ENCODE peak calls at places on chromosomes 4 and X, in four cellular contexts. B is GM06990, S is uterus, A is IMR-90. D is an unnamed sample.

GRCh38 chr4:105637409-105638258 is 70.9 kb downstream of the INTS12 start:
- DNase-seq in B (peak), S (peak), A (peak), D (peak)

GRCh38 chrX:6849711-6850415 is 297.6 kb upstream of the STS start:
- DNase-seq in B (no peak), S (no peak), A (peak), D (no peak)

GRCh38 chrX:3697701-3698279 is 15.7 kb downstream of the PRKX start:
- DNase-seq in B (no peak), S (no peak), A (peak), D (peak)

GRCh38 chrX:118156254-118156952 is 39.8 kb upstream of the KLHL13 start:
- DNase-seq in B (no peak), S (no peak), A (no peak), D (no peak)

GRCh38 chrX:31268359-31268758 is 196.5 kb upstream of the FTHL17 start:
- DNase-seq in B (no peak), S (no peak), A (peak), D (no peak)

GRCh38 chrX:110135618-110136017 is 132.7 kb downstream of the TMEM164 start:
- DNase-seq in B (no peak), S (no peak), A (peak), D (no peak)

GRCh38 chr4:155383541-155383940 is 6.8 kb upstream of the MAP9 start:
- DNase-seq in B (no peak), S (no peak), A (no peak), D (no peak)

GRCh38 chrX:103254171-103254824 is 657 bp downstream of the TCEAL8 start:
- DNase-seq in B (peak), S (peak), A (peak), D (peak)

GRCh38 chrX:46849933-46850332 is 13.1 kb downstream of the RP2 start:
- DNase-seq in B (no peak), S (no peak), A (peak), D (no peak)

GRCh38 chrX:49995795-49996455 is 73.5 kb downstream of the CLCN5 start:
- DNase-seq in B (no peak), S (no peak), A (no peak), D (no peak)

GRCh38 chr4:139017861-139018260 is 2.3 kb downstream of the NOCT start:
- DNase-seq in B (no peak), S (no peak), A (no peak), D (no peak)

GRCh38 chrX:120308558-120308957 is 2.7 kb downstream of the TMEM255A start:
- DNase-seq in B (no peak), S (peak), A (no peak), D (no peak)

GRCh38 chrX:2397229-2397628 is 103.5 kb downstream of the DHRSX start:
- DNase-seq in B (no peak), S (no peak), A (no peak), D (no peak)
- H3K4me3 ChIP-seq in B (no peak), S (no peak), A (no peak), D (no peak)

GRCh38 chr4:74932832-74933561 is at the start of gene PARM1:
- DNase-seq in B (peak), S (peak), A (peak), D (peak)

GRCh38 chr4:74933562-74934015 is 673 bp downstream of the PARM1 start:
- DNase-seq in B (no peak), S (peak), A (no peak), D (peak)

GRCh38 chr4:74934016-74934821 is 1.3 kb downstream of the PARM1 start:
- DNase-seq in B (peak), S (peak), A (peak), D (peak)

GRCh38 chr4:74932010-74932409 is 906 bp upstream of the PARM1 start:
- DNase-seq in B (no peak), S (no peak), A (no peak), D (no peak)

DNA sequence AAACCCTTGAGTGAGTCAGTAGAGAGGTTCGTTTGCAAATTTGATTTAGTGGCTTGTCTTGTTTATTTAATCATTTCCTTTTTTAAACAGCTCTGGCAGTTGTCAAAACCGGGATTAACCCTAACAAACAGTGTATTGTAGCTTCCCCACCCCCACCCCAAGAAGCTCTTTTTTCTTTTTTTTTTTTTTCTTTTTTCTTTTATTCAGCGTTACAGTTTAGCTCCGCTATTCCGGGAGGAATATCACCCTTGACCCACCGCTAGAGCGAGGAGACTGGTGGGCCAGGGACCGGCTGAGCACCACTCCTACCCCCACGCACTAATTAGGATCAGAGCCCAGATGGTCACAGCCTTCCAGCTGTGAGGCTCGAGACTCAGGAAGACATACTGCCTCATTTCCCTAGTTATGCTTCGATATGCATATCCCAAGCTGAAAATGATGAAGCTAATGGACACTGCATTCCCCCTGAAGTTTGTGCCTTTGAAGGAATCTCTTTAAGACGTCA is 2.0 kb downstream of the PARM1 start:
- DNase-seq in B (no peak), S (peak), A (no peak), D (no peak)
- H3K4me3 ChIP-seq in B (peak), S (peak), A (no peak), D (peak)

GRCh38 chr4:171812377-171813194 is 618 bp upstream of the GALNTL6 start:
- DNase-seq in B (peak), S (no peak), A (no peak), D (no peak)
- H3K4me3 ChIP-seq in B (no peak), S (no peak), A (no peak), D (peak)

GRCh38 chr4:8276358-8277240 is 7.0 kb downstream of the HTRA3 start:
- DNase-seq in B (no peak), S (peak), A (peak), D (no peak)

GRCh38 chr4:8279321-8280157 is 10.0 kb downstream of the HTRA3 start:
- DNase-seq in B (no peak), S (no peak), A (no peak), D (no peak)

GRCh38 chr4:8278421-8279287 is 9.1 kb downstream of the HTRA3 start:
- DNase-seq in B (no peak), S (peak), A (peak), D (no peak)

GRCh38 chr4:8277356-8278008 is 7.9 kb downstream of the HTRA3 start:
- DNase-seq in B (no peak), S (no peak), A (no peak), D (no peak)

GRCh38 chr4:8278009-8278395 is 8.4 kb downstream of the HTRA3 start:
- DNase-seq in B (no peak), S (no peak), A (peak), D (no peak)
- H3K4me3 ChIP-seq in B (no peak), S (no peak), A (no peak), D (no peak)

GRCh38 chr4:184388106-184388505 is 86.2 kb downstream of the IRF2 start:
- DNase-seq in B (no peak), S (no peak), A (no peak), D (no peak)

GRCh38 chr4:184385705-184386141 is 88.6 kb downstream of the IRF2 start:
- DNase-seq in B (no peak), S (no peak), A (no peak), D (no peak)

GRCh38 chr4:184384810-184385557 is 89.4 kb downstream of the IRF2 start:
- DNase-seq in B (no peak), S (no peak), A (peak), D (no peak)

GRCh38 chr4:184386271-184386781 is 88.0 kb downstream of the IRF2 start:
- DNase-seq in B (no peak), S (no peak), A (no peak), D (no peak)

DNA sequence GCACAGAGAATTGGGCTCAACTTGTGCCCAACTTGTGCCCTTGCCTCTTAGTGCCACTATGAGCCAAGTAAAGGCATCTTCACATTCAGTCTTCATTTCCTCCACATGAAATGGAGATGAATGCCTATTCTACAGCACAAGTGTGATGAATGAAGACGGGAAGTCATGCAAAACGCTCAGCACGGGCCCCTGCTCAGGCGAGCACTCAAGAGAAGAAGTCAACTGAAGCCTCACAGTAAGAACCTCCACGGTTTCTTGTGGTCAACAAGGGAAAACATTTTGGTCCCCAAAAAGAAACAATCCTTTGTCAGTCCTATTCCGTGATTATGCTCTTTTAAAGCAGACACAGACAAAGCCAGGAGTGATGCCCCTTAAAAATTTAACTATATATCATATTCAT is 87.0 kb downstream of the IRF2 start:
- DNase-seq in B (no peak), S (no peak), A (no peak), D (no peak)
- H3K4me3 ChIP-seq in B (no peak), S (no peak), A (no peak), D (no peak)

GRCh38 chrX:132483523-132483922 is 5.3 kb downstream of the MBNL3 start:
- DNase-seq in B (no peak), S (no peak), A (no peak), D (no peak)

GRCh38 chrX:132483951-132484350 is 4.9 kb downstream of the MBNL3 start:
- DNase-seq in B (no peak), S (no peak), A (no peak), D (no peak)

GRCh38 chrX:132481449-132481848 is 7.4 kb downstream of the MBNL3 start:
- DNase-seq in B (no peak), S (no peak), A (no peak), D (no peak)

GRCh38 chrX:132480581-132481203 is 8.1 kb downstream of the MBNL3 start:
- DNase-seq in B (peak), S (peak), A (peak), D (no peak)

GRCh38 chrX:132482632-132483031 is 6.2 kb downstream of the MBNL3 start:
- DNase-seq in B (no peak), S (no peak), A (no peak), D (no peak)
- H3K4me3 ChIP-seq in B (no peak), S (no peak), A (no peak), D (no peak)

GRCh38 chr4:184732126-184732525 is 1.8 kb downstream of the CENPU start:
- DNase-seq in B (no peak), S (no peak), A (peak), D (no peak)
- H3K4me3 ChIP-seq in B (no peak), S (no peak), A (no peak), D (no peak)

GRCh38 chr4:10688022-10688421 is 3.5 kb upstream of the CLNK start:
- DNase-seq in B (no peak), S (no peak), A (no peak), D (no peak)
- H3K4me3 ChIP-seq in B (no peak), S (no peak), A (no peak), D (no peak)